ENCODE peak calls at places on chromosomes 2 and 18, in eight cellular contexts. B is endodermal cell; H is stimulated activated CD4-positive, alpha-beta T cell treated with anti-CD3 and anti-CD28 coated beads, Interleukin-15, amount 100 ng/mL, for 24 hours; G is retinal pigment epithelial cell; W is iris pigment epithelial cell; M is M059J; Z is AML-193; T is AG04450. C is an unnamed sample.

GRCh38 chr2:69159988-69160387 is 147.0 kb downstream of the ANTXR1 start:
- DNase-seq in B (peak), H (no peak), G (no peak), W (no peak), M (peak), Z (no peak), T (no peak), C (no peak)

GRCh38 chr2:28547223-28547860 is 51.5 kb downstream of the PLB1 start:
- DNase-seq in B (no peak), H (no peak), G (no peak), W (no peak), M (no peak), Z (no peak), T (no peak), C (no peak)

GRCh38 chr2:226796840-226797288 is 2.8 kb downstream of the IRS1 start:
- DNase-seq in B (peak), H (no peak), G (no peak), W (no peak), M (no peak), Z (no peak), T (no peak), C (no peak)

GRCh38 chr2:68287580-68288441 is 31.9 kb downstream of the CNRIP1 start:
- DNase-seq in B (no peak), H (no peak), G (peak), W (peak), M (peak), Z (peak), T (no peak), C (peak)

GRCh38 chr2:215635071-215635787 is 199.4 kb upstream of the FN1 start:
- DNase-seq in B (no peak), H (no peak), G (no peak), W (no peak), M (no peak), Z (no peak), T (no peak), C (no peak)

GRCh38 chr2:20439503-20439902 is 7.4 kb upstream of the RHOB start:
- DNase-seq in B (peak), H (no peak), G (no peak), W (peak), M (no peak), Z (peak), T (no peak), C (no peak)

GRCh38 chr2:65339648-65340047 is 92.8 kb downstream of the SPRED2 start:
- DNase-seq in B (no peak), H (no peak), G (no peak), W (no peak), M (no peak), Z (no peak), T (no peak), C (no peak)

GRCh38 chr2:61471905-61472805 is 1.3 kb upstream of the USP34 start:
- DNase-seq in B (no peak), H (no peak), G (no peak), W (peak), M (peak), Z (no peak), T (no peak), C (no peak)

GRCh38 chr2:8103085-8103708 is 578.7 kb upstream of the ID2 start:
- DNase-seq in B (no peak), H (no peak), G (peak), W (peak), M (no peak), Z (no peak), T (peak), C (peak)

GRCh38 chr18:8866679-8867078 is 161.3 kb downstream of the MTCL1 start:
- DNase-seq in B (no peak), H (no peak), G (no peak), W (no peak), M (no peak), Z (no peak), T (no peak), C (no peak)

GRCh38 chr2:240662681-240663080 is 20.0 kb downstream of the AQP12B start:
- DNase-seq in B (peak), H (no peak), G (no peak), W (peak), M (no peak), Z (no peak), T (no peak), C (no peak)

GRCh38 chr2:103161456-103162289 is 399.8 kb downstream of the TMEM182 start:
- DNase-seq in B (peak), H (peak), G (peak), W (peak), M (peak), Z (peak), T (no peak), C (peak)

GRCh38 chr18:26335139-26335933 is 109.1 kb downstream of the TAF4B start:
- DNase-seq in B (no peak), H (no peak), G (no peak), W (peak), M (peak), Z (no peak), T (no peak), C (peak)

GRCh38 chr2:217329023-217329431 is 469.2 kb upstream of the TNP1 start:
- DNase-seq in B (no peak), H (no peak), G (no peak), W (no peak), M (peak), Z (no peak), T (no peak), C (no peak)

GRCh38 chr2:239819091-239819973 is 205.8 kb downstream of the NDUFA10 start:
- DNase-seq in B (peak), H (no peak), G (no peak), W (no peak), M (peak), Z (no peak), T (no peak), C (no peak)

GRCh38 chr18:49189772-49190171 is 239.0 kb upstream of the SMAD7 start:
- DNase-seq in B (no peak), H (no peak), G (no peak), W (peak), M (peak), Z (peak), T (no peak), C (no peak)

GRCh38 chr2:227238242-227239237 is 74.1 kb downstream of the COL4A3 start:
- DNase-seq in B (peak), H (peak), G (peak), W (peak), M (peak), Z (peak), T (peak), C (peak)

GRCh38 chr2:163734911-163735691 is 707 bp downstream of the FIGN start:
- DNase-seq in B (peak), H (no peak), G (no peak), W (peak), M (peak), Z (no peak), T (no peak), C (peak)

GRCh38 chr2:234998404-234999211 is 46.8 kb downstream of the SH3BP4 start:
- DNase-seq in B (no peak), H (no peak), G (no peak), W (peak), M (peak), Z (no peak), T (no peak), C (peak)

GRCh38 chr18:6624271-6624670 is 105.2 kb upstream of the ARHGAP28 start:
- DNase-seq in B (no peak), H (no peak), G (no peak), W (peak), M (peak), Z (no peak), T (no peak), C (peak)

GRCh38 chr18:73669299-73669698 is 478.3 kb downstream of the FBXO15 start:
- DNase-seq in B (no peak), H (no peak), G (peak), W (peak), M (peak), Z (no peak), T (peak), C (peak)

GRCh38 chr2:234107861-234108260 is 57.4 kb downstream of the SPP2 start:
- DNase-seq in B (no peak), H (no peak), G (no peak), W (no peak), M (no peak), Z (no peak), T (no peak), C (no peak)

GRCh38 chr18:45621068-45621511 is 5.8 kb downstream of the SLC14A2 start:
- DNase-seq in B (peak), H (peak), G (no peak), W (peak), M (peak), Z (peak), T (no peak), C (peak)

GRCh38 chr18:11747286-11747685 is 58.2 kb downstream of the GNAL start:
- DNase-seq in B (no peak), H (no peak), G (no peak), W (no peak), M (no peak), Z (no peak), T (no peak), C (no peak)

GRCh38 chr2:128492966-128493811 is 174.5 kb upstream of the HS6ST1 start:
- DNase-seq in B (peak), H (no peak), G (no peak), W (no peak), M (no peak), Z (no peak), T (no peak), C (no peak)

GRCh38 chr18:11674119-11674518 is 14.9 kb upstream of the GNAL start:
- DNase-seq in B (peak), H (no peak), G (no peak), W (no peak), M (no peak), Z (no peak), T (no peak), C (no peak)

GRCh38 chr2:83368916-83369315 is 1090.2 kb downstream of the SUCLG1 start:
- DNase-seq in B (no peak), H (no peak), G (no peak), W (no peak), M (peak), Z (no peak), T (no peak), C (no peak)

GRCh38 chr2:181326605-181327004 is 130.6 kb upstream of the ITGA4 start:
- DNase-seq in B (no peak), H (no peak), G (no peak), W (no peak), M (no peak), Z (no peak), T (no peak), C (no peak)

GRCh38 chr2:136134126-136134525 is 16.2 kb upstream of the CXCR4 start:
- DNase-seq in B (no peak), H (peak), G (no peak), W (no peak), M (no peak), Z (no peak), T (no peak), C (peak)

GRCh38 chr2:195388024-195388423 is 269.0 kb upstream of the SLC39A10 start:
- DNase-seq in B (no peak), H (no peak), G (no peak), W (no peak), M (no peak), Z (no peak), T (no peak), C (no peak)

GRCh38 chr2:9842487-9843228 is 616 bp upstream of the TAF1B start:
- DNase-seq in B (no peak), H (no peak), G (no peak), W (no peak), M (no peak), Z (no peak), T (no peak), C (no peak)

GRCh38 chr2:100831158-100831715 is 11.3 kb downstream of the NPAS2 start:
- DNase-seq in B (no peak), H (no peak), G (no peak), W (no peak), M (no peak), Z (no peak), T (no peak), C (no peak)

GRCh38 chr2:169765523-169765922 is 31.9 kb downstream of the KLHL23 start:
- DNase-seq in B (no peak), H (no peak), G (peak), W (peak), M (peak), Z (no peak), T (peak), C (no peak)

GRCh38 chr2:24690524-24690923 is 102.7 kb downstream of the PTRHD1 start:
- DNase-seq in B (no peak), H (no peak), G (no peak), W (no peak), M (no peak), Z (no peak), T (no peak), C (no peak)

GRCh38 chr2:241852116-241852980 is 6.3 kb downstream of the PDCD1 start:
- DNase-seq in B (peak), H (peak), G (no peak), W (no peak), M (no peak), Z (no peak), T (no peak), C (no peak)

GRCh38 chr2:112750560-112750843 is 13.9 kb downstream of the CKAP2L start:
- DNase-seq in B (no peak), H (no peak), G (no peak), W (no peak), M (peak), Z (no peak), T (no peak), C (peak)

GRCh38 chr2:110904410-110905148 is 172.2 kb downstream of the ACOXL start:
- DNase-seq in B (no peak), H (peak), G (no peak), W (no peak), M (no peak), Z (no peak), T (no peak), C (no peak)

GRCh38 chr18:13500227-13500865 is 226.0 kb downstream of the FAM210A start:
- DNase-seq in B (peak), H (no peak), G (peak), W (peak), M (peak), Z (no peak), T (no peak), C (peak)

GRCh38 chr2:226452768-226453167 is 346.9 kb downstream of the IRS1 start:
- DNase-seq in B (no peak), H (no peak), G (no peak), W (no peak), M (no peak), Z (no peak), T (no peak), C (no peak)